ENCODE peak calls at places on chromosomes 2 and 18, in seven cellular contexts. One of them, this sample, is unnamed.

GRCh38 chr2:109208071-109208950 is 79.3 kb downstream of the SH3RF3 start:
- DNase-seq in AG10803: peak
- DNase-seq in CD8-positive, alpha-beta T cell: no peak
- DNase-seq in psoas muscle: no peak
- DNase-seq in HCT116: no peak
- DNase-seq in astrocyte of the cerebellum: no peak
- DNase-seq in left ventricle myocardium inferior: no peak
- DNase-seq in this sample: peak

GRCh38 chr2:129734343-129735034 is 245.0 kb upstream of the RAB6C start:
- DNase-seq in AG10803: no peak
- DNase-seq in CD8-positive, alpha-beta T cell: no peak
- DNase-seq in psoas muscle: no peak
- DNase-seq in HCT116: no peak
- DNase-seq in astrocyte of the cerebellum: no peak
- DNase-seq in left ventricle myocardium inferior: no peak
- DNase-seq in this sample: no peak

GRCh38 chr2:26463252-26464207 is 14.4 kb downstream of the OTOF start:
- DNase-seq in AG10803: no peak
- DNase-seq in CD8-positive, alpha-beta T cell: no peak
- DNase-seq in psoas muscle: no peak
- DNase-seq in HCT116: no peak
- DNase-seq in astrocyte of the cerebellum: no peak
- DNase-seq in left ventricle myocardium inferior: no peak
- DNase-seq in this sample: no peak

GRCh38 chr2:1837458-1837857 is 93.1 kb upstream of the PXDN start:
- DNase-seq in AG10803: no peak
- DNase-seq in CD8-positive, alpha-beta T cell: no peak
- DNase-seq in psoas muscle: no peak
- DNase-seq in HCT116: no peak
- DNase-seq in astrocyte of the cerebellum: no peak
- DNase-seq in left ventricle myocardium inferior: no peak
- DNase-seq in this sample: no peak

GRCh38 chr2:224973112-224974016 is 68.9 kb downstream of the DOCK10 start:
- DNase-seq in AG10803: peak
- DNase-seq in CD8-positive, alpha-beta T cell: peak
- DNase-seq in psoas muscle: no peak
- DNase-seq in HCT116: no peak
- DNase-seq in astrocyte of the cerebellum: no peak
- DNase-seq in left ventricle myocardium inferior: no peak
- DNase-seq in this sample: no peak

GRCh38 chr2:45595724-45596435 is 15.2 kb downstream of the SRBD1 start:
- DNase-seq in AG10803: peak
- DNase-seq in CD8-positive, alpha-beta T cell: no peak
- DNase-seq in psoas muscle: peak
- DNase-seq in HCT116: no peak
- DNase-seq in astrocyte of the cerebellum: peak
- DNase-seq in left ventricle myocardium inferior: peak
- DNase-seq in this sample: no peak

GRCh38 chr18:48929951-48930713 is 20.6 kb downstream of the SMAD7 start:
- DNase-seq in AG10803: peak
- DNase-seq in CD8-positive, alpha-beta T cell: no peak
- DNase-seq in psoas muscle: no peak
- DNase-seq in HCT116: no peak
- DNase-seq in astrocyte of the cerebellum: no peak
- DNase-seq in left ventricle myocardium inferior: no peak
- DNase-seq in this sample: no peak

GRCh38 chr2:166126014-166126639 is 1.7 kb downstream of the SCN1A start:
- DNase-seq in AG10803: peak
- DNase-seq in CD8-positive, alpha-beta T cell: no peak
- DNase-seq in psoas muscle: no peak
- DNase-seq in HCT116: no peak
- DNase-seq in astrocyte of the cerebellum: no peak
- DNase-seq in left ventricle myocardium inferior: no peak
- DNase-seq in this sample: no peak

GRCh38 chr2:100784681-100785080 is 35.3 kb upstream of the NPAS2 start:
- DNase-seq in AG10803: no peak
- DNase-seq in CD8-positive, alpha-beta T cell: no peak
- DNase-seq in psoas muscle: no peak
- DNase-seq in HCT116: no peak
- DNase-seq in astrocyte of the cerebellum: no peak
- DNase-seq in left ventricle myocardium inferior: no peak
- DNase-seq in this sample: no peak

GRCh38 chr2:128309341-128310093 is 9.2 kb downstream of the HS6ST1 start:
- DNase-seq in AG10803: peak
- DNase-seq in CD8-positive, alpha-beta T cell: no peak
- DNase-seq in psoas muscle: peak
- DNase-seq in HCT116: no peak
- DNase-seq in astrocyte of the cerebellum: no peak
- DNase-seq in left ventricle myocardium inferior: peak
- DNase-seq in this sample: no peak

GRCh38 chr2:20606198-20606597 is 44.7 kb downstream of the HS1BP3 start:
- DNase-seq in AG10803: no peak
- DNase-seq in CD8-positive, alpha-beta T cell: no peak
- DNase-seq in psoas muscle: no peak
- DNase-seq in HCT116: no peak
- DNase-seq in astrocyte of the cerebellum: no peak
- DNase-seq in left ventricle myocardium inferior: no peak
- DNase-seq in this sample: no peak

GRCh38 chr2:177028296-177028695 is 184.3 kb upstream of the HNRNPA3 start:
- DNase-seq in AG10803: no peak
- DNase-seq in CD8-positive, alpha-beta T cell: no peak
- DNase-seq in psoas muscle: no peak
- DNase-seq in HCT116: no peak
- DNase-seq in astrocyte of the cerebellum: no peak
- DNase-seq in left ventricle myocardium inferior: no peak
- DNase-seq in this sample: no peak

GRCh38 chr2:198045227-198045626 is 240.8 kb downstream of the PLCL1 start:
- DNase-seq in AG10803: no peak
- DNase-seq in CD8-positive, alpha-beta T cell: no peak
- DNase-seq in psoas muscle: no peak
- DNase-seq in HCT116: no peak
- DNase-seq in astrocyte of the cerebellum: no peak
- DNase-seq in left ventricle myocardium inferior: no peak
- DNase-seq in this sample: no peak

GRCh38 chr2:226431301-226431955 is 368.2 kb downstream of the IRS1 start:
- DNase-seq in AG10803: peak
- DNase-seq in CD8-positive, alpha-beta T cell: no peak
- DNase-seq in psoas muscle: no peak
- DNase-seq in HCT116: no peak
- DNase-seq in astrocyte of the cerebellum: no peak
- DNase-seq in left ventricle myocardium inferior: no peak
- DNase-seq in this sample: no peak

GRCh38 chr2:83085869-83086268 is 1373.2 kb downstream of the SUCLG1 start:
- DNase-seq in AG10803: no peak
- DNase-seq in CD8-positive, alpha-beta T cell: no peak
- DNase-seq in psoas muscle: no peak
- DNase-seq in HCT116: no peak
- DNase-seq in astrocyte of the cerebellum: no peak
- DNase-seq in left ventricle myocardium inferior: no peak
- DNase-seq in this sample: no peak

GRCh38 chr2:237581751-237582746 is 8.5 kb downstream of the RAB17 start:
- DNase-seq in AG10803: peak
- DNase-seq in CD8-positive, alpha-beta T cell: peak
- DNase-seq in psoas muscle: peak
- DNase-seq in HCT116: no peak
- DNase-seq in astrocyte of the cerebellum: no peak
- DNase-seq in left ventricle myocardium inferior: peak
- DNase-seq in this sample: peak

GRCh38 chr2:152613235-152613634 is 104.0 kb downstream of the PRPF40A start:
- DNase-seq in AG10803: peak
- DNase-seq in CD8-positive, alpha-beta T cell: no peak
- DNase-seq in psoas muscle: no peak
- DNase-seq in HCT116: no peak
- DNase-seq in astrocyte of the cerebellum: no peak
- DNase-seq in left ventricle myocardium inferior: no peak
- DNase-seq in this sample: no peak

GRCh38 chr2:172090044-172090946 is 5.0 kb downstream of the DLX1 start:
- DNase-seq in AG10803: no peak
- DNase-seq in CD8-positive, alpha-beta T cell: no peak
- DNase-seq in psoas muscle: no peak
- DNase-seq in HCT116: no peak
- DNase-seq in astrocyte of the cerebellum: no peak
- DNase-seq in left ventricle myocardium inferior: no peak
- DNase-seq in this sample: no peak

GRCh38 chr2:208977582-208977981 is 446.3 kb upstream of the MAP2 start:
- DNase-seq in AG10803: no peak
- DNase-seq in CD8-positive, alpha-beta T cell: no peak
- DNase-seq in psoas muscle: no peak
- DNase-seq in HCT116: no peak
- DNase-seq in astrocyte of the cerebellum: no peak
- DNase-seq in left ventricle myocardium inferior: no peak
- DNase-seq in this sample: no peak

GRCh38 chr2:95372845-95373244 is 29.7 kb upstream of the FAHD2A start:
- DNase-seq in AG10803: no peak
- DNase-seq in CD8-positive, alpha-beta T cell: no peak
- DNase-seq in psoas muscle: no peak
- DNase-seq in HCT116: no peak
- DNase-seq in astrocyte of the cerebellum: no peak
- DNase-seq in left ventricle myocardium inferior: peak
- DNase-seq in this sample: no peak

GRCh38 chr2:69559696-69560482 is 83.7 kb downstream of the AAK1 start:
- DNase-seq in AG10803: peak
- DNase-seq in CD8-positive, alpha-beta T cell: no peak
- DNase-seq in psoas muscle: no peak
- DNase-seq in HCT116: peak
- DNase-seq in astrocyte of the cerebellum: no peak
- DNase-seq in left ventricle myocardium inferior: no peak
- DNase-seq in this sample: no peak

GRCh38 chr2:33859191-33859590 is 260.1 kb upstream of the FAM98A start:
- DNase-seq in AG10803: no peak
- DNase-seq in CD8-positive, alpha-beta T cell: no peak
- DNase-seq in psoas muscle: no peak
- DNase-seq in HCT116: no peak
- DNase-seq in astrocyte of the cerebellum: no peak
- DNase-seq in left ventricle myocardium inferior: no peak
- DNase-seq in this sample: no peak
- H3K4me3 ChIP-seq in AG10803: no peak
- H3K4me3 ChIP-seq in CD8-positive, alpha-beta T cell: no peak
- H3K4me3 ChIP-seq in psoas muscle: no peak
- H3K4me3 ChIP-seq in HCT116: no peak
- H3K4me3 ChIP-seq in astrocyte of the cerebellum: no peak
- H3K4me3 ChIP-seq in left ventricle myocardium inferior: no peak
- H3K4me3 ChIP-seq in this sample: no peak

DNA sequence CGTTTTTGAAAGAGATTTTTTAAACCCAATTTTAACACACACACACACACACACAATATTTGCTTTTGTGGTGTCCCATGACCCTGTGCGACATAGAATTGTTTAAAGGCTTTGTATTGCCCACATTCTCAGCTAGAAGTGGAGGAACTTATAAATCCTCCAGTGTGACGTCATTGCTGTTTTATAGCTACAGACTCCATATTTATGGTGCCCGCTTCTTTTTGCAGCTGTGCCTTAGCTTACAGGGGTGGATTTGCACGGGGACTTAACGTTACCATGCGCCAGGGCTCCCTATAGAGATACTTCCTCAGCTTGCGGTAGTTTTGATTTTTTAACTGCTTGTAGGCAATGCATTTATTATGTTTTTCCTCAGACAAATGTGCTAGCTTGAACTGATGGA is 101.9 kb upstream of the SMIM21 start:
- DNase-seq in AG10803: no peak
- DNase-seq in CD8-positive, alpha-beta T cell: no peak
- DNase-seq in psoas muscle: no peak
- DNase-seq in HCT116: no peak
- DNase-seq in astrocyte of the cerebellum: no peak
- DNase-seq in left ventricle myocardium inferior: no peak
- DNase-seq in this sample: no peak
- H3K4me3 ChIP-seq in AG10803: no peak
- H3K4me3 ChIP-seq in CD8-positive, alpha-beta T cell: no peak
- H3K4me3 ChIP-seq in psoas muscle: no peak
- H3K4me3 ChIP-seq in HCT116: no peak
- H3K4me3 ChIP-seq in astrocyte of the cerebellum: no peak
- H3K4me3 ChIP-seq in left ventricle myocardium inferior: no peak
- H3K4me3 ChIP-seq in this sample: no peak

GRCh38 chr2:216119986-216120385 is 10.8 kb downstream of the XRCC5 start:
- DNase-seq in AG10803: no peak
- DNase-seq in CD8-positive, alpha-beta T cell: no peak
- DNase-seq in psoas muscle: no peak
- DNase-seq in HCT116: no peak
- DNase-seq in astrocyte of the cerebellum: no peak
- DNase-seq in left ventricle myocardium inferior: no peak
- DNase-seq in this sample: peak

GRCh38 chr2:216118474-216118873 is 9.3 kb downstream of the XRCC5 start:
- DNase-seq in AG10803: peak
- DNase-seq in CD8-positive, alpha-beta T cell: no peak
- DNase-seq in psoas muscle: no peak
- DNase-seq in HCT116: no peak
- DNase-seq in astrocyte of the cerebellum: no peak
- DNase-seq in left ventricle myocardium inferior: no peak
- DNase-seq in this sample: no peak

GRCh38 chr2:216117566-216117965 is 8.4 kb downstream of the XRCC5 start:
- DNase-seq in AG10803: no peak
- DNase-seq in CD8-positive, alpha-beta T cell: no peak
- DNase-seq in psoas muscle: no peak
- DNase-seq in HCT116: no peak
- DNase-seq in astrocyte of the cerebellum: no peak
- DNase-seq in left ventricle myocardium inferior: no peak
- DNase-seq in this sample: no peak

GRCh38 chr2:216121255-216121654 is 12.1 kb downstream of the XRCC5 start:
- DNase-seq in AG10803: no peak
- DNase-seq in CD8-positive, alpha-beta T cell: no peak
- DNase-seq in psoas muscle: no peak
- DNase-seq in HCT116: no peak
- DNase-seq in astrocyte of the cerebellum: no peak
- DNase-seq in left ventricle myocardium inferior: no peak
- DNase-seq in this sample: no peak

GRCh38 chr2:216119144-216119543 is 10.0 kb downstream of the XRCC5 start:
- DNase-seq in AG10803: no peak
- DNase-seq in CD8-positive, alpha-beta T cell: no peak
- DNase-seq in psoas muscle: no peak
- DNase-seq in HCT116: no peak
- DNase-seq in astrocyte of the cerebellum: no peak
- DNase-seq in left ventricle myocardium inferior: no peak
- DNase-seq in this sample: no peak
- H3K4me3 ChIP-seq in AG10803: no peak
- H3K4me3 ChIP-seq in CD8-positive, alpha-beta T cell: no peak
- H3K4me3 ChIP-seq in psoas muscle: no peak
- H3K4me3 ChIP-seq in HCT116: no peak
- H3K4me3 ChIP-seq in astrocyte of the cerebellum: no peak
- H3K4me3 ChIP-seq in left ventricle myocardium inferior: no peak
- H3K4me3 ChIP-seq in this sample: no peak

DNA sequence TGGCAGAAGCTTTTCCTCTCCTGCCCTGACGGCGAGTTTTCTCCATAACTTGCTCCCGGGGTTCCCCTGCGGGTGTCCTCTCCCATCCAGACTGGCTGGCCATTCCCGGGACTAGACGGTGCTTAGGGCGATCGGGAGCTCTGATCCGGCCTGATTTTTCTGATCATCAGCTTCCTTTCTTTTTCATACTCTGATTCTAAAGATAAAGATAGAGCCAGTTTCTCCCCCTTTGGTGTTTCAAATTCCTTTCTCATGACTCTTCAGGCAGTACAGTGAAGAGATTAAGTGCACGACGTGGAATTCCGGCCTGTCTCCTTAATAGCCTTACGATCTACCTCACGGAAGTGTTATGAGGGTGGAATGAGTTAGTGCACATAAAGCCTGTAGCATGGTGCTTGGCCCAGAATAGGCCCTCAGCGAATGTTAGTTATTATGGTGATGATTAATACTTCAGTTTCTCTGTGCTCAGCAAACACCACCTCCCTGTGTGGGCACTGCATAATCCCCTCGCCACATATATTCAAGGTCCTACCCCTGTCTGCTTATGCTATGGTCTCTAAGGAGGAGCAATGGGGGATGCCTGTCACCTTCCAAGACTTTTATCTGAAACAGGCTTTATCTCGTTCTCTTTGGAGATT is 254.9 kb downstream of the CDH2 start:
- DNase-seq in AG10803: peak
- DNase-seq in CD8-positive, alpha-beta T cell: no peak
- DNase-seq in psoas muscle: no peak
- DNase-seq in HCT116: peak
- DNase-seq in astrocyte of the cerebellum: peak
- DNase-seq in left ventricle myocardium inferior: no peak
- DNase-seq in this sample: no peak
- H3K4me3 ChIP-seq in AG10803: no peak
- H3K4me3 ChIP-seq in CD8-positive, alpha-beta T cell: no peak
- H3K4me3 ChIP-seq in psoas muscle: no peak
- H3K4me3 ChIP-seq in HCT116: peak
- H3K4me3 ChIP-seq in astrocyte of the cerebellum: peak
- H3K4me3 ChIP-seq in left ventricle myocardium inferior: no peak
- H3K4me3 ChIP-seq in this sample: no peak

This sample was measured in Jurkat, Clone E6-1.